ENCODE peak calls at places on chromosomes 12 and 14, in eight cellular contexts. W is AG20443; U is ACHN; B is left colon; N is activated T-cell treated with anti-CD3 and anti-CD28 coated beads, Interleukin-2, amount 50 U/mL, for 72 hours; Z is effector memory CD4-positive, alpha-beta T cell; F is brain microvascular endothelial cell; R is naive B cell. D is an unnamed sample.

GRCh38 chr14:38262844-38263243 is 7.0 kb upstream of the CLEC14A start:
- DNase-seq in W (no peak), U (no peak), B (no peak), N (no peak), Z (no peak), F (no peak), R (no peak), D (no peak)

GRCh38 chr12:127239781-127240180 is 1027.2 kb upstream of the TMEM132C start:
- DNase-seq in W (no peak), U (no peak), B (no peak), N (no peak), Z (no peak), F (no peak), R (no peak), D (no peak)

GRCh38 chr12:51976376-51977160 is 25.1 kb downstream of the ACVR1B start:
- DNase-seq in W (peak), U (peak), B (no peak), N (no peak), Z (no peak), F (peak), R (no peak), D (no peak)

GRCh38 chr12:63826002-63826585 is 18.4 kb upstream of the SRGAP1 start:
- DNase-seq in W (peak), U (peak), B (no peak), N (no peak), Z (no peak), F (peak), R (no peak), D (peak)

GRCh38 chr12:57518920-57519757 is 1.2 kb downstream of the DDIT3 start:
- DNase-seq in W (no peak), U (peak), B (no peak), N (peak), Z (no peak), F (peak), R (no peak), D (no peak)

GRCh38 chr12:108214046-108214445 is 85.0 kb downstream of the WSCD2 start:
- DNase-seq in W (no peak), U (no peak), B (no peak), N (no peak), Z (no peak), F (no peak), R (no peak), D (no peak)

GRCh38 chr12:100128509-100128908 is 14.2 kb downstream of the BLTP3B start:
- DNase-seq in W (peak), U (peak), B (no peak), N (no peak), Z (no peak), F (no peak), R (no peak), D (no peak)

GRCh38 chr12:28440209-28440608 is 250.0 kb downstream of the CCDC91 start:
- DNase-seq in W (no peak), U (no peak), B (no peak), N (no peak), Z (no peak), F (no peak), R (no peak), D (no peak)

GRCh38 chr14:58736606-58737005 is 98.8 kb downstream of the DACT1 start:
- DNase-seq in W (no peak), U (no peak), B (no peak), N (no peak), Z (no peak), F (no peak), R (no peak), D (no peak)

GRCh38 chr14:24135834-24136683 is at the start of gene PSME1:
- DNase-seq in W (peak), U (peak), B (peak), N (peak), Z (peak), F (peak), R (peak), D (peak)

GRCh38 chr12:80041691-80042090 is 57.6 kb upstream of the OTOGL start:
- DNase-seq in W (peak), U (no peak), B (no peak), N (no peak), Z (no peak), F (no peak), R (no peak), D (no peak)

GRCh38 chr12:88925370-88925915 is 345.2 kb upstream of the KITLG start:
- DNase-seq in W (peak), U (no peak), B (no peak), N (no peak), Z (no peak), F (no peak), R (no peak), D (no peak)

GRCh38 chr12:104276192-104277131 is 27.1 kb upstream of the EID3 start:
- DNase-seq in W (no peak), U (peak), B (no peak), N (no peak), Z (no peak), F (no peak), R (peak), D (no peak)

GRCh38 chr14:89767861-89768268 is 186.7 kb downstream of the EFCAB11 start:
- DNase-seq in W (peak), U (peak), B (no peak), N (peak), Z (peak), F (peak), R (peak), D (no peak)

GRCh38 chr14:105064721-105065143 is 498 bp downstream of the GPR132 start:
- DNase-seq in W (peak), U (peak), B (no peak), N (peak), Z (no peak), F (peak), R (no peak), D (no peak)

GRCh38 chr12:109494348-109494881 is 17.0 kb downstream of the UBE3B start:
- DNase-seq in W (no peak), U (no peak), B (no peak), N (no peak), Z (no peak), F (no peak), R (no peak), D (no peak)